ENCODE peak calls at places on chromosomes 16 and 17, in ten cellular contexts. T, I, A, S, O, H, J, R, F and N are unnamed samples. For H3K4me1, the result is how much of the 10 kb centered on the place peaks cover.

GRCh38 chr17:69961488-69962145 is 113.4 kb upstream of the KCNJ16 start:
- DNase-seq in O (peak), I (no peak), F (no peak), A (peak), H (peak), R (no peak), S (peak), J (no peak), T (peak), N (no peak)

GRCh38 chr17:34853916-34854315 is 107.3 kb downstream of the CCT6B start:
- DNase-seq in A (no peak), T (no peak), R (no peak), J (no peak), H (no peak), I (no peak), S (no peak), F (no peak), O (no peak), N (no peak)

GRCh38 chr16:81873843-81874752 is 95.0 kb downstream of the PLCG2 start:
- DNase-seq in F (no peak), R (no peak), I (no peak), O (peak), A (no peak), S (peak), T (peak), J (peak), H (no peak), N (peak)

GRCh38 chr17:7590743-7591142 is 849 bp upstream of the SOX15 start:
- DNase-seq in R (no peak), I (no peak), J (no peak), A (no peak), F (no peak), T (no peak), H (no peak), S (peak), O (no peak), N (no peak)

GRCh38 chr17:32943647-32944191 is 15.8 kb downstream of the TMEM98 start:
- DNase-seq in J (peak), S (no peak), F (no peak), I (no peak), T (no peak), R (peak), A (no peak), H (peak), O (no peak), N (no peak)

GRCh38 chr17:17835415-17836249 is 1.2 kb downstream of the SREBF1 start:
- DNase-seq in F (no peak), A (peak), J (no peak), H (no peak), R (no peak), I (no peak), O (no peak), T (no peak), S (no peak), N (no peak)

GRCh38 chr16:88956546-88957455 is 20.2 kb downstream of the CBFA2T3 start:
- DNase-seq in S (no peak), O (no peak), I (no peak), A (no peak), R (no peak), T (no peak), F (no peak), J (no peak), H (no peak), N (peak)

GRCh38 chr17:9937164-9937835 is 32.2 kb upstream of the RCVRN start:
- DNase-seq in I (no peak), A (peak), H (peak), S (no peak), T (no peak), R (peak), O (peak), F (no peak), J (no peak), N (no peak)

GRCh38 chr16:70774261-70774660 is 26.7 kb downstream of the VAC14 start:
- DNase-seq in S (no peak), R (no peak), F (no peak), I (no peak), A (no peak), T (no peak), O (no peak), J (no peak), H (no peak), N (no peak)

GRCh38 chr16:31519746-31520145 is 8.0 kb upstream of the AHSP start:
- DNase-seq in A (no peak), R (no peak), O (no peak), T (no peak), H (no peak), J (no peak), S (no peak), F (no peak), I (no peak), N (no peak)

DNA sequence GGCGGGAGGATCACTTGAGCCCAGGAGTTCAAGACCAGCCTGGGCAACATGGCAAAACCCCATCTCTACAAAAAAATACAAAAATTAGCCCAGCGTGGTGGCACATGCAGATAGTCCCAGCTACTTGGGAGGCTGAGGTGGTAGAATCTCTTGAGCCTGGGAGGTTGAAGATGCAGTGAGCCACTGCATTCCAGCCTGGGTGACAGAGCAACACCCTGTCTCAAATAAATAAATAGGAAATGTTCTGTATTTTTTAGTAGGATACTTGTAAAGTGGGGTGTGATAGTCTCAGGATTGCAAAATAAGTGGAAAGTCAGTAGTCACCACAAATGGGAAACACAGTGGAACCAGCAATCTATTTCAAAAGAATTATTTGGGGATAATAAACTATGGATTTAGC is 4.0 kb downstream of the RSPRY1 start:
- DNase-seq in O (no peak), R (no peak), A (no peak), S (no peak), F (no peak), H (no peak), T (no peak), I (no peak), J (no peak), N (no peak)
- H3K4me1 ChIP-seq in O (half or more), R (under half), A (under half), S (half or more), F (half or more), H (half or more), T (half or more), I (under half), J (under half), N (under half)

DNA sequence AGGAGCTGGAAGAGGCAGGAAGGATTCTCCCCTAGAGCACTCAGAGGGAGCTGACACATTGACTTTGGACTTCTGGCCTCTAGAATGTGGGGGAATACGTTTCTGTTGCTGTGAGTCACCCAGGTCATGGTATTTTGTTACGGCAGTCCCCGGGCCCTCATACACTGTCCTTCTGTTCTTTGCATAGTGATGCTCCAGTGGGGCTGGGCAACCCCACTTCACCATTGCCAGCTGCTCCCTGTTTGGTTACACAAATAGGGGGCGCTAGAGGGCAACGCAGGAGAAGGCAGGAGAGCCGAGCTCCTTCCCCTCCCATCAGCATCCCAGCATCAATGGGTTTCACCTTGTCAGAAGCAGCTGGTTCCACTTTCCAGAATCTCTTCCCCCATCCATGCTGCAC is 257.7 kb upstream of the FOXF1 start:
- DNase-seq in F (no peak), R (no peak), O (peak), I (peak), S (no peak), J (no peak), H (no peak), A (no peak), T (no peak), N (no peak)
- TF ChIP-seq EP300 in F (no peak), R (no peak), O (no peak), I (no peak), S (no peak), J (no peak), H (no peak), A (no peak), T (no peak), N (no peak)

GRCh38 chr16:717651-718245 is 2.8 kb downstream of the METRN start:
- DNase-seq in S (no peak), I (no peak), R (no peak), H (no peak), J (no peak), F (no peak), T (no peak), A (no peak), O (no peak), N (no peak)

GRCh38 chr16:720507-720989 is 398 bp upstream of the ANTKMT start:
- DNase-seq in I (no peak), H (peak), S (peak), A (peak), F (no peak), J (no peak), T (no peak), O (peak), R (no peak), N (no peak)

GRCh38 chr16:719815-720506 is 985 bp upstream of the ANTKMT start:
- DNase-seq in A (no peak), J (no peak), T (no peak), F (no peak), I (no peak), S (peak), R (no peak), H (no peak), O (peak), N (peak)

GRCh38 chr16:718389-718788 is 2.6 kb upstream of the ANTKMT start:
- DNase-seq in A (no peak), T (no peak), O (no peak), R (no peak), S (no peak), J (no peak), H (no peak), I (no peak), F (no peak), N (no peak)

GRCh38 chr16:718922-719321 is 2.0 kb upstream of the ANTKMT start:
- DNase-seq in S (no peak), O (peak), F (no peak), J (no peak), T (no peak), H (no peak), I (no peak), A (no peak), R (no peak), N (no peak)
- H3K4me1 ChIP-seq in S (half or more), O (half or more), F (half or more), J (under half), T (under half), H (half or more), I (under half), A (under half), R (under half), N (half or more)

GRCh38 chr17:75289122-75289831 is at the start of gene SLC25A19:
- DNase-seq in R (peak), A (peak), F (peak), T (peak), S (peak), I (peak), J (peak), O (peak), H (peak), N (peak)

GRCh38 chr17:75288784-75289121 is 480 bp downstream of the SLC25A19 start:
- DNase-seq in I (no peak), R (no peak), A (no peak), F (no peak), J (no peak), O (peak), S (peak), T (peak), H (no peak), N (no peak)

GRCh38 chr17:75287221-75287620 is 2.0 kb downstream of the SLC25A19 start:
- DNase-seq in S (no peak), T (no peak), I (no peak), J (no peak), O (no peak), F (no peak), H (no peak), A (no peak), R (no peak), N (no peak)

GRCh38 chr17:75288359-75288758 is 874 bp downstream of the SLC25A19 start:
- DNase-seq in F (no peak), R (no peak), S (no peak), O (no peak), T (no peak), J (no peak), A (no peak), H (no peak), I (no peak), N (no peak)

DNA sequence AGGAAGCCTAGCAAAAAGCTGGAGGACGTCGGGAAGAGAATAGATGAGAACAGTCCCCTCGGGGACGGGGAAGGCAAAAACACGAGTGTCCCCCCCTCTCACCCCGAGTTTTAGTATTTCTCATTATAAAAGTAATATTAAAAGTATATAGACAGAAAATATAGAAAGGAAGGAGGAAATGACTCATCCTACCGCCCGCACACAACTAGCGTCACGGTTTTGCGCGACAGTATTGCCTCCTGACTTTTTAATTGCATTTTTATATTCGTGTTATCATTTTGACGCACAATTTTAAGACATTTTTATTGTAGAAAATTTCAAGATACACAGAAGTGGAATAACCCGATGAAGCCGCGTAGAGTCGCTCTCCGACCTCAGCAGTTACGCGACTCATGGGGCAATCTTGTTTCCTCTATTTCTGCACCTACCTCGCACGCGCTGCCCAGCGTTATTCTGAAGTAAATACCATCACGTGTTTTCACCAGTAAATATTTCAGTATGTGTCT is 652 bp upstream of the SLC25A19 start:
- DNase-seq in A (peak), R (no peak), J (peak), H (peak), T (peak), S (no peak), O (peak), I (no peak), F (peak), N (peak)
- TF ChIP-seq EP300 in A (no peak), R (no peak), J (no peak), H (no peak), T (no peak), S (no peak), O (no peak), I (no peak), F (no peak), N (no peak)

GRCh38 chr16:8886593-8887437 is 4.7 kb downstream of the LITAFD start:
- DNase-seq in J (no peak), T (no peak), F (no peak), O (no peak), A (no peak), R (peak), S (no peak), H (no peak), I (no peak), N (no peak)
- H3K4me1 ChIP-seq in J (under half), T (under half), F (under half), O (under half), A (under half), R (under half), S (under half), H (under half), I (under half), N (under half)

GRCh38 chr16:86227041-86227440 is 283.3 kb upstream of the FOXF1 start:
- DNase-seq in T (peak), S (no peak), O (no peak), J (no peak), F (no peak), A (no peak), R (peak), I (no peak), H (peak), N (peak)
- TF ChIP-seq EP300 in T (no peak), S (no peak), O (no peak), J (no peak), F (no peak), A (no peak), R (no peak), I (no peak), H (no peak), N (no peak)